ENCODE peak calls at places on chromosomes 3 and 15, in six cellular contexts. X, R, L, V, I and U are unnamed samples. For H3K36me3, the result is how much of the 10 kb centered on the place peaks cover.

GRCh38 chr3:57974796-57975388 is 33.3 kb upstream of the FLNB start:
- DNase-seq in R (peak), I (no peak), V (no peak), L (peak), X (no peak), U (peak)

GRCh38 chr3:33597257-33597689 is 120.8 kb downstream of the CLASP2 start:
- DNase-seq in V (no peak), I (no peak), X (no peak), L (no peak), R (no peak), U (no peak)

GRCh38 chr3:126925411-126926171 is 57.3 kb upstream of the PLXNA1 start:
- DNase-seq in L (no peak), X (no peak), R (peak), I (no peak), V (no peak), U (peak)

GRCh38 chr3:140265269-140265668 is 330.3 kb downstream of the CLSTN2 start:
- DNase-seq in X (no peak), L (no peak), R (no peak), V (no peak), I (no peak), U (no peak)

GRCh38 chr3:186964629-186965028 is 34.3 kb downstream of the ST6GAL1 start:
- DNase-seq in X (no peak), L (no peak), I (no peak), V (no peak), R (no peak), U (no peak)

GRCh38 chr15:91413142-91413541 is 313.1 kb downstream of the SV2B start:
- DNase-seq in L (no peak), V (no peak), R (no peak), X (no peak), I (no peak), U (no peak)

GRCh38 chr3:124671123-124671522 is 59.1 kb upstream of the UMPS start:
- DNase-seq in X (peak), L (no peak), I (no peak), V (peak), R (peak), U (no peak)

GRCh38 chr3:108603689-108604088 is 14.2 kb downstream of the DZIP3 start:
- DNase-seq in R (no peak), V (no peak), I (no peak), L (no peak), X (no peak), U (no peak)

GRCh38 chr3:5479229-5479799 is 291.8 kb downstream of the EDEM1 start:
- DNase-seq in R (no peak), I (peak), V (no peak), X (no peak), L (no peak), U (no peak)

GRCh38 chr15:73859236-73859635 is 14.1 kb upstream of the TBC1D21 start:
- DNase-seq in I (no peak), R (no peak), V (no peak), X (no peak), L (no peak), U (no peak)

GRCh38 chr15:67504061-67504460 is 16.9 kb upstream of the C15orf61 start:
- DNase-seq in X (no peak), V (no peak), R (no peak), I (no peak), L (no peak), U (no peak)

DNA sequence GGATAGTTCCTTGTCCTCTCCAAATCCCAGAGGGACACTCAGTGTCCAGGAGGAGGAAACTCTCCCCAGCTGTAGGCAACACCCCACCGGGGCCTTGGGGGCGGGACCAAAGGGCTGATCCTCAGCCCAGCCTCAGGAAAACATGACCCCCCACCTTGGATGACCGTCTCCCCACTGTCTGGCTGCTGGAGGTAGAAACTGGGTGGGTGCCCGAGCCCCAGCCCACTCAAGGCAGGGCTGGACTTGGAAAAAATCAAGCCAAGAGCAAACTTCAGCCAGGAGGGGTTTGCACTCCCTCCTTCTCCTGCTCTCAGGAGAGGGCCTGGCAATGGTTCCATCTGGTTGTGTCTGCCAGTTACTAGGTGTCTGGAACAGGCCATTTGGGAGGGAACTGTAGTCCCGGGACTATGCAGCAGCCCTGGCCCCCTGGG is 3.6 kb upstream of the RASL12 start:
- DNase-seq in X (no peak), L (no peak), V (no peak), I (no peak), R (no peak), U (no peak)
- H3K4me3 ChIP-seq in X (no peak), L (no peak), V (no peak), I (no peak), R (no peak), U (no peak)

GRCh38 chr15:80990955-80991354 is 1.3 kb upstream of the MESD start:
- DNase-seq in I (no peak), R (no peak), V (no peak), L (no peak), X (no peak), U (no peak)
- H3K27ac ChIP-seq in I (peak), R (peak), V (no peak), L (no peak), X (no peak), U (no peak)

DNA sequence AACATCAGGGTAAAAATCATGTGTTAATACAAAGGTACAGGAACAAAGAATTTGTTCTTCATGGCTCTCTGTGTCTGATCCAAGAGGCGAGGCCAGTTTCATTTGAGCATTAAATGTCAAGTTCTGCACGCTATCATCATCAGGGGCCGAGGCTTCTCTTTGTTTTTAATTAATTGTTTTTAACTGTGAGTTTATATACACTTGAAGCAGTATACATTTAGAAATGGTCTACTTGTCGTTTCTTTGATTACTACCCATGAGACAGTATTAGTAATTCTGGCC is 21.2 kb upstream of the OCA2 start:
- DNase-seq in I (no peak), X (no peak), V (no peak), R (no peak), L (no peak), U (no peak)
- H3K36me3 ChIP-seq in I (under half), X (under half), V (under half), R (under half), L (under half), U (half or more)

GRCh38 chr15:40595219-40595618 is 1.2 kb downstream of the KNL1 start:
- DNase-seq in X (no peak), L (no peak), R (no peak), V (no peak), I (no peak), U (no peak)

GRCh38 chr15:40594429-40594836 is 384 bp downstream of the KNL1 start:
- DNase-seq in L (peak), V (peak), X (no peak), I (peak), R (peak), U (peak)

GRCh38 chr15:40591310-40591845 is 2.7 kb upstream of the KNL1 start:
- DNase-seq in R (no peak), X (no peak), V (no peak), I (peak), L (no peak), U (no peak)

GRCh38 chr15:40593588-40594428 is at the start of gene KNL1:
- DNase-seq in I (peak), L (peak), V (peak), X (peak), R (peak), U (peak)

DNA sequence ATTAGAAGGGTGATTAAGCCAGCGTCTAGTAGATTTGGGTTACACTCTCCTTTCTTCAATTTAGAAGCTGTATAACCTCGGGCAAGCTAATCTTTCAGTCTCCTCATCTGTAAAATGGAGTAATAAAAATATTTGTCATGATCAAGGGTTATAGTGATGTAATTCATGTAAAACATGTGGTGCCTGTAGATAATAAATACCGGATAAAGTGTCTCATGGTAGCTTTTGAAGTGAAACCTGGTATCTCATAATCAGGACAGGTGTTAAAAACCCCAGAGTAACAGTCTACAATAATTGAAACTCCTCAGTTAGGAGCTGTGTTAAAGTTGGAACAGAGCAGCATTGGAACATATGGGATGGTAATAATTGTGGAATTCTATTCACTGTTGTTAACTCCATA is 919 bp upstream of the KNL1 start:
- DNase-seq in X (no peak), V (no peak), L (no peak), I (no peak), R (no peak), U (no peak)
- H3K4me3 ChIP-seq in X (no peak), V (no peak), L (no peak), I (no peak), R (no peak), U (no peak)

GRCh38 chr3:151707216-151707615 is 26.5 kb upstream of the AADACL2 start:
- DNase-seq in R (no peak), L (peak), V (no peak), X (no peak), I (no peak), U (peak)
- H3K27ac ChIP-seq in R (no peak), L (no peak), V (no peak), X (no peak), I (no peak), U (no peak)

DNA sequence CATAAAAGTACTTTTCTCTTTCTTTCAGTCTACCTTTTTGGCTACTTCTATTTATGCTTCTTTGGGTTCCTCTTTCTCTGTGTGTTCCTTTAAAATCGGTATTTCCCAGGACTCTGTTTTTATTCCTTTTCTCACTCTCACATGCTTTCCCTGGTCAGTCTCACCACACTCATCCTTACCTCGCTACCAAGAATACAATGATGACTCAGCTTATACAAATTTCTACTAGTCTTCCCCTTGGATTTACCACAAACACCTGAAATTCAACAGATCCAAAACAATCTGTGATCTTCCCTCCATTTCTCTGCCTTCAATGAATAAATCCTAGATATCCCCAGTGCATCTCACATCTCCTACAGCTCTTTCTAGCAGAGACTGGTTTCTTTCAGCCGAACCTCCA is 52.9 kb downstream of the TUBGCP4 start:
- DNase-seq in R (no peak), X (no peak), I (no peak), V (no peak), L (no peak), U (no peak)
- H3K36me3 ChIP-seq in R (under half), X (under half), I (under half), V (under half), L (under half), U (half or more)